ENCODE peak calls at places on chromosomes 1 and 21, in seven cellular contexts. H, Y, Q, C, T, E and X are unnamed samples.

GRCh38 chr1:197468581-197469175 is 200.6 kb downstream of the CRB1 start:
- DNase-seq in H (no peak), Y (no peak), Q (no peak), C (no peak), T (no peak), E (no peak), X (no peak)

GRCh38 chr1:203742446-203742845 is 22.5 kb upstream of the LAX1 start:
- DNase-seq in H (no peak), Y (no peak), Q (no peak), C (no peak), T (no peak), E (no peak), X (no peak)

GRCh38 chr1:114441332-114441731 is 69.7 kb downstream of the TRIM33 start:
- DNase-seq in H (no peak), Y (no peak), Q (no peak), C (no peak), T (no peak), E (no peak), X (no peak)

GRCh38 chr1:43207229-43207853 is 35.2 kb downstream of the CFAP57 start:
- DNase-seq in H (no peak), Y (peak), Q (no peak), C (no peak), T (no peak), E (no peak), X (no peak)

GRCh38 chr1:230171337-230172015 is 104.4 kb downstream of the GALNT2 start:
- DNase-seq in H (no peak), Y (peak), Q (peak), C (no peak), T (no peak), E (no peak), X (no peak)

GRCh38 chr1:244338996-244339692 is 112.6 kb downstream of the ADSS2 start:
- DNase-seq in H (no peak), Y (no peak), Q (no peak), C (no peak), T (no peak), E (no peak), X (no peak)

GRCh38 chr1:159140474-159140873 is 30.9 kb upstream of the CADM3 start:
- DNase-seq in H (no peak), Y (no peak), Q (no peak), C (no peak), T (no peak), E (no peak), X (no peak)

GRCh38 chr21:45579383-45580180 is 37.3 kb upstream of the SLC19A1 start:
- DNase-seq in H (no peak), Y (no peak), Q (no peak), C (no peak), T (no peak), E (no peak), X (no peak)

GRCh38 chr1:27556781-27557595 is 47.0 kb downstream of the AHDC1 start:
- DNase-seq in H (peak), Y (peak), Q (peak), C (peak), T (peak), E (peak), X (peak)

GRCh38 chr21:33904041-33904440 is 11.6 kb downstream of the ATP5PO start:
- DNase-seq in H (no peak), Y (no peak), Q (no peak), C (no peak), T (no peak), E (no peak), X (no peak)

GRCh38 chr1:100441651-100442050 is 89.3 kb downstream of the CDC14A start:
- DNase-seq in H (no peak), Y (no peak), Q (no peak), C (no peak), T (no peak), E (no peak), X (no peak)

GRCh38 chr1:11158720-11159321 is 30.3 kb upstream of the ANGPTL7 start:
- DNase-seq in H (no peak), Y (peak), Q (peak), C (no peak), T (no peak), E (peak), X (no peak)

GRCh38 chr1:199859525-199859924 is 168.0 kb upstream of the NR5A2 start:
- DNase-seq in H (no peak), Y (peak), Q (no peak), C (no peak), T (no peak), E (peak), X (no peak)

GRCh38 chr1:119367332-119368124 is 1.1 kb upstream of the HAO2 start:
- DNase-seq in H (no peak), Y (peak), Q (peak), C (no peak), T (no peak), E (peak), X (peak)

GRCh38 chr1:26970810-26971209 is 10.5 kb upstream of the KDF1 start:
- DNase-seq in H (no peak), Y (no peak), Q (no peak), C (no peak), T (no peak), E (no peak), X (no peak)

GRCh38 chr1:46244656-46245371 is 2.7 kb upstream of the RAD54L start:
- DNase-seq in H (no peak), Y (peak), Q (peak), C (no peak), T (peak), E (no peak), X (peak)

GRCh38 chr1:65429806-65430205 is 9.3 kb downstream of the LEPR start:
- DNase-seq in H (no peak), Y (peak), Q (peak), C (no peak), T (no peak), E (peak), X (peak)

GRCh38 chr1:153518562-153518961 is 17.2 kb downstream of the S100A6 start:
- DNase-seq in H (no peak), Y (no peak), Q (no peak), C (no peak), T (no peak), E (no peak), X (no peak)

GRCh38 chr1:98289296-98289695 is 368.5 kb upstream of the DPYD start:
- DNase-seq in H (no peak), Y (no peak), Q (no peak), C (no peak), T (no peak), E (no peak), X (no peak)

GRCh38 chr1:159289059-159289458 is 13.1 kb upstream of the FCER1A start:
- DNase-seq in H (no peak), Y (no peak), Q (no peak), C (no peak), T (no peak), E (no peak), X (no peak)

GRCh38 chr1:44390277-44390676 is 14.8 kb upstream of the RNF220 start:
- DNase-seq in H (no peak), Y (peak), Q (peak), C (no peak), T (no peak), E (peak), X (peak)

GRCh38 chr1:14215151-14215550 is 383.3 kb upstream of the KAZN start:
- DNase-seq in H (no peak), Y (no peak), Q (peak), C (no peak), T (no peak), E (peak), X (no peak)

GRCh38 chr1:93677729-93678128 is 3.9 kb downstream of the BCAR3 start:
- DNase-seq in H (no peak), Y (no peak), Q (no peak), C (no peak), T (no peak), E (no peak), X (no peak)

GRCh38 chr1:11920239-11920903 is 5.9 kb downstream of the KIAA2013 start:
- DNase-seq in H (no peak), Y (no peak), Q (no peak), C (no peak), T (no peak), E (no peak), X (no peak)